ENCODE peak calls at places on chromosomes 6 and 20, in six cellular contexts. U, R, V, Z, O and B are unnamed samples.

GRCh38 chr20:662289-663192 is 9.5 kb upstream of the SRXN1 start:
- DNase-seq in U (no peak), Z (no peak), V (no peak), O (no peak), R (no peak), B (no peak)

GRCh38 chr6:55960344-55960743 is 85.0 kb upstream of the BMP5 start:
- DNase-seq in R (no peak), O (no peak), V (no peak), Z (no peak), U (no peak), B (no peak)

GRCh38 chr20:59737816-59738215 is 133.5 kb downstream of the PHACTR3 start:
- DNase-seq in V (no peak), O (no peak), R (no peak), U (no peak), Z (no peak), B (no peak)

GRCh38 chr20:23179766-23180403 is 93.8 kb upstream of the CD93 start:
- DNase-seq in Z (no peak), R (no peak), U (no peak), O (peak), V (no peak), B (no peak)

GRCh38 chr6:40185486-40185885 is 251.2 kb upstream of the MOCS1 start:
- DNase-seq in R (no peak), Z (no peak), U (no peak), O (no peak), V (no peak), B (no peak)

GRCh38 chr6:26304213-26305096 is 60.5 kb upstream of the BTN3A2 start:
- DNase-seq in R (peak), V (peak), O (peak), U (no peak), Z (no peak), B (no peak)

GRCh38 chr6:158757753-158758090 is 61.4 kb downstream of the EZR start:
- DNase-seq in Z (no peak), V (no peak), R (no peak), U (peak), O (no peak), B (no peak)

GRCh38 chr6:135423649-135424128 is 73.9 kb downstream of the AHI1 start:
- DNase-seq in V (peak), U (peak), R (peak), Z (no peak), O (peak), B (no peak)

GRCh38 chr6:19834858-19835257 is 2.3 kb upstream of the ID4 start:
- DNase-seq in U (no peak), V (no peak), R (no peak), Z (no peak), O (no peak), B (no peak)

GRCh38 chr6:144159231-144159630 is 8.9 kb downstream of the STX11 start:
- DNase-seq in R (no peak), U (no peak), V (no peak), O (no peak), Z (no peak), B (no peak)

GRCh38 chr6:159098636-159099106 is 53.9 kb upstream of the TAGAP start:
- DNase-seq in Z (no peak), V (no peak), R (peak), U (no peak), O (no peak), B (no peak)

GRCh38 chr6:108294787-108295625 is at the start of gene AFG1L:
- DNase-seq in O (peak), Z (peak), U (peak), V (peak), R (peak), B (peak)